ENCODE peak calls at places on chromosome 1, in seven cellular contexts. One of them, this sample, is unnamed.

GRCh38 chr1:39107891-39108290 is 81.7 kb downstream of the NDUFS5 start:
- DNase-seq in central memory CD4-positive, alpha-beta T cell: no peak
- DNase-seq in adipocyte: no peak
- DNase-seq in GM20000: no peak
- DNase-seq in hippocampal formation: peak; percentile 44
- DNase-seq in dorsolateral prefrontal cortex: no peak
- DNase-seq in adrenal gland: no peak
- DNase-seq in this sample: no peak

GRCh38 chr1:115188680-115189395 is 99.5 kb upstream of the TSPAN2 start:
- DNase-seq in dorsolateral prefrontal cortex: no peak
- DNase-seq in adrenal gland: no peak
- DNase-seq in central memory CD4-positive, alpha-beta T cell: no peak
- DNase-seq in hippocampal formation: no peak
- DNase-seq in adipocyte: no peak
- DNase-seq in GM20000: no peak
- DNase-seq in this sample: no peak

GRCh38 chr1:89673251-89673650 is 40.3 kb downstream of the LRRC8C start:
- DNase-seq in dorsolateral prefrontal cortex: no peak
- DNase-seq in central memory CD4-positive, alpha-beta T cell: no peak
- DNase-seq in adipocyte: no peak
- DNase-seq in hippocampal formation: no peak
- DNase-seq in adrenal gland: peak; percentile 27
- DNase-seq in GM20000: no peak
- DNase-seq in this sample: no peak

GRCh38 chr1:209354840-209355165 is 228.7 kb upstream of the CAMK1G start:
- DNase-seq in hippocampal formation: no peak
- DNase-seq in central memory CD4-positive, alpha-beta T cell: no peak
- DNase-seq in adrenal gland: no peak
- DNase-seq in GM20000: no peak
- DNase-seq in adipocyte: no peak
- DNase-seq in dorsolateral prefrontal cortex: no peak
- DNase-seq in this sample: no peak

GRCh38 chr1:170705981-170706380 is 42.0 kb downstream of the PRRX1 start:
- DNase-seq in central memory CD4-positive, alpha-beta T cell: no peak
- DNase-seq in hippocampal formation: no peak
- DNase-seq in adrenal gland: no peak
- DNase-seq in GM20000: no peak
- DNase-seq in adipocyte: no peak
- DNase-seq in dorsolateral prefrontal cortex: no peak
- DNase-seq in this sample: no peak

GRCh38 chr1:200895448-200895799 is 724 bp downstream of the INAVA start:
- DNase-seq in dorsolateral prefrontal cortex: no peak
- DNase-seq in central memory CD4-positive, alpha-beta T cell: no peak
- DNase-seq in adipocyte: no peak
- DNase-seq in adrenal gland: no peak
- DNase-seq in hippocampal formation: no peak
- DNase-seq in GM20000: no peak
- DNase-seq in this sample: no peak

GRCh38 chr1:58358311-58358710 is 188.2 kb downstream of the OMA1 start:
- DNase-seq in central memory CD4-positive, alpha-beta T cell: no peak
- DNase-seq in dorsolateral prefrontal cortex: no peak
- DNase-seq in GM20000: no peak
- DNase-seq in hippocampal formation: no peak
- DNase-seq in adrenal gland: no peak
- DNase-seq in adipocyte: peak; percentile 62
- DNase-seq in this sample: no peak

GRCh38 chr1:42432714-42433113 is 23.1 kb downstream of the ZMYND12 start:
- DNase-seq in hippocampal formation: no peak
- DNase-seq in central memory CD4-positive, alpha-beta T cell: no peak
- DNase-seq in adipocyte: no peak
- DNase-seq in dorsolateral prefrontal cortex: no peak
- DNase-seq in GM20000: no peak
- DNase-seq in adrenal gland: no peak
- DNase-seq in this sample: no peak

GRCh38 chr1:224592636-224593579 is 23.2 kb upstream of the CNIH3 start:
- DNase-seq in dorsolateral prefrontal cortex: no peak
- DNase-seq in hippocampal formation: no peak
- DNase-seq in adipocyte: peak; percentile 84
- DNase-seq in central memory CD4-positive, alpha-beta T cell: no peak
- DNase-seq in adrenal gland: no peak
- DNase-seq in GM20000: no peak
- DNase-seq in this sample: no peak

GRCh38 chr1:1200876-1201810 is 5.2 kb downstream of the TNFRSF18 start:
- DNase-seq in adipocyte: peak; percentile 79
- DNase-seq in dorsolateral prefrontal cortex: peak; percentile 42
- DNase-seq in adrenal gland: no peak
- DNase-seq in GM20000: peak; percentile 95
- DNase-seq in hippocampal formation: no peak
- DNase-seq in central memory CD4-positive, alpha-beta T cell: peak; percentile 92
- DNase-seq in this sample: peak; percentile 43